ENCODE peak calls at places on chromosome 16, in nine cellular contexts. O is ascending aorta, P is stomach, R is pancreas, I is PC-3, V is fibroblast of lung, C is H9, U is lower lobe of right lung, L is HCT116. F is an unnamed sample.
A peak's percentile ranks its signal among the peaks of the same experiment; 100 is the strongest.

GRCh38 chr16:84565669-84566495 is 52.0 kb downstream of the COTL1 start:
- DNase-seq in O (no peak), P (no peak), R (no peak), I (no peak), V (no peak), C (no peak), U (no peak), L (no peak), F (no peak)

GRCh38 chr16:14501331-14502255 is 128.5 kb downstream of the PARN start:
- DNase-seq in O (peak; percentile 93), P (peak; percentile 89), R (peak; percentile 85), I (peak; percentile 87), V (peak; percentile 98), C (peak; percentile 80), U (peak; percentile 83), L (peak; percentile 67), F (peak; percentile 93)

GRCh38 chr16:55672471-55672870 is 16.7 kb downstream of the SLC6A2 start:
- DNase-seq in O (no peak), P (no peak), R (peak; percentile 4), I (no peak), V (no peak), C (no peak), U (no peak), L (no peak), F (no peak)

GRCh38 chr16:68396481-68396880 is 51.8 kb downstream of the SMPD3 start:
- DNase-seq in O (no peak), P (peak; percentile 64), R (peak; percentile 77), I (peak; percentile 55), V (peak; percentile 45), C (no peak), U (peak; percentile 43), L (peak; percentile 44), F (no peak)

GRCh38 chr16:15435216-15435864 is 952 bp downstream of the BMERB1 start:
- DNase-seq in O (no peak), P (no peak), R (no peak), I (peak; percentile 5), V (no peak), C (no peak), U (no peak), L (no peak), F (no peak)

GRCh38 chr16:69872888-69873287 is 78.2 kb upstream of the CLEC18A start:
- DNase-seq in O (no peak), P (no peak), R (no peak), I (no peak), V (no peak), C (no peak), U (no peak), L (no peak), F (no peak)

GRCh38 chr16:68200120-68200783 is 35.7 kb downstream of the ESRP2 start:
- DNase-seq in O (no peak), P (no peak), R (no peak), I (peak; percentile 54), V (peak; percentile 51), C (no peak), U (no peak), L (no peak), F (no peak)

GRCh38 chr16:57948027-57948426 is 22.9 kb downstream of the CNGB1 start:
- DNase-seq in O (no peak), P (no peak), R (no peak), I (no peak), V (no peak), C (no peak), U (no peak), L (no peak), F (no peak)

GRCh38 chr16:64445649-64446048 is 676.2 kb downstream of the CDH11 start:
- DNase-seq in O (no peak), P (no peak), R (no peak), I (no peak), V (peak; percentile 81), C (no peak), U (no peak), L (no peak), F (no peak)

GRCh38 chr16:66927012-66927436 is 1.7 kb upstream of the RRAD start:
- DNase-seq in O (peak; percentile 75), P (no peak), R (no peak), I (peak; percentile 39), V (peak; percentile 91), C (peak; percentile 54), U (peak; percentile 78), L (no peak), F (no peak)

GRCh38 chr16:85888405-85889331 is 10.3 kb upstream of the IRF8 start:
- DNase-seq in O (no peak), P (no peak), R (no peak), I (peak; percentile 73), V (peak; percentile 85), C (peak; percentile 8), U (no peak), L (no peak), F (no peak)

GRCh38 chr16:47043200-47043599 is 69.7 kb upstream of the DNAJA2 start:
- DNase-seq in O (no peak), P (no peak), R (no peak), I (no peak), V (no peak), C (no peak), U (no peak), L (no peak), F (no peak)

GRCh38 chr16:8740775-8741355 is 56.6 kb downstream of the TMEM186 start:
- DNase-seq in O (no peak), P (peak; percentile 55), R (peak; percentile 72), I (no peak), V (no peak), C (no peak), U (no peak), L (no peak), F (no peak)

DNA sequence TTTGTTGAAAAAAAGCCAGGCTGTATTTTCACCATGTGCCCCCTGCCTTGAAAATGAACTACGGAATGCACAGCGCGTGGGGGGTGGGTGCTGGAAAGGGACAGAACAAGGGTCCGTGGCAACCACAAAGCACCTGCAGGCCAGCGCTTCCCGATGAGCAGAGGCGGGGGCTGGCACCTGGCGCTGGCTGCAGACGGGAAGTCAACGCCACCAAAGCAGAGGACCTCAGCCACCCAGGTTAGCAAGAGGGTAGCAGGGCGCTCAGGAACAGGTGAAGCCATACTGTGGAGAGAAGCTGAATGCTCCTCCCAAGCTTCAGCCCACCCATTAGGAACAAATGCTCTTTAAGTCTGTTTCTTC is 64.7 kb downstream of the KLHDC4 start:
- DNase-seq in O (no peak), P (no peak), R (no peak), I (no peak), V (no peak), C (no peak), U (no peak), L (no peak), F (no peak)
- H3K4me1 ChIP-seq in O (no peaks in the 10 kb centered on the region), P (peaks cover 3% of the 10 kb centered on the region), R (no peaks in the 10 kb centered on the region), I (no peaks in the 10 kb centered on the region), V (no peaks in the 10 kb centered on the region), C (no peaks in the 10 kb centered on the region), U (no peaks in the 10 kb centered on the region), L (no peaks in the 10 kb centered on the region), F (no peaks in the 10 kb centered on the region)

GRCh38 chr16:28822520-28823290 is at the start of gene ATXN2L:
- DNase-seq in O (peak; percentile 95), P (peak; percentile 94), R (peak; percentile 92), I (peak; percentile 90), V (peak; percentile 97), C (peak; percentile 86), U (peak; percentile 98), L (peak; percentile 93), F (peak; percentile 90)
- TF ChIP-seq CTCF in O (peak; percentile 50), P (peak; percentile 27), R (no peak), I (no peak), V (no peak), C (no peak), U (peak; percentile 17), L (no peak), F (no peak)

GRCh38 chr16:2194852-2195315 is 1.5 kb downstream of the CASKIN1 start:
- DNase-seq in O (no peak), P (peak; percentile 74), R (peak; percentile 53), I (peak; percentile 64), V (peak; percentile 34), C (peak; percentile 86), U (no peak), L (no peak), F (no peak)

GRCh38 chr16:2196981-2197511 is 641 bp upstream of the CASKIN1 start:
- DNase-seq in O (no peak), P (no peak), R (no peak), I (no peak), V (no peak), C (no peak), U (no peak), L (no peak), F (no peak)

GRCh38 chr16:2196162-2196980 is at the start of gene CASKIN1:
- DNase-seq in O (no peak), P (no peak), R (no peak), I (peak; percentile 14), V (peak; percentile 15), C (no peak), U (no peak), L (no peak), F (no peak)

GRCh38 chr16:2194166-2194834 is 2.1 kb downstream of the CASKIN1 start:
- DNase-seq in O (no peak), P (no peak), R (no peak), I (peak; percentile 56), V (peak; percentile 39), C (no peak), U (no peak), L (no peak), F (no peak)

DNA sequence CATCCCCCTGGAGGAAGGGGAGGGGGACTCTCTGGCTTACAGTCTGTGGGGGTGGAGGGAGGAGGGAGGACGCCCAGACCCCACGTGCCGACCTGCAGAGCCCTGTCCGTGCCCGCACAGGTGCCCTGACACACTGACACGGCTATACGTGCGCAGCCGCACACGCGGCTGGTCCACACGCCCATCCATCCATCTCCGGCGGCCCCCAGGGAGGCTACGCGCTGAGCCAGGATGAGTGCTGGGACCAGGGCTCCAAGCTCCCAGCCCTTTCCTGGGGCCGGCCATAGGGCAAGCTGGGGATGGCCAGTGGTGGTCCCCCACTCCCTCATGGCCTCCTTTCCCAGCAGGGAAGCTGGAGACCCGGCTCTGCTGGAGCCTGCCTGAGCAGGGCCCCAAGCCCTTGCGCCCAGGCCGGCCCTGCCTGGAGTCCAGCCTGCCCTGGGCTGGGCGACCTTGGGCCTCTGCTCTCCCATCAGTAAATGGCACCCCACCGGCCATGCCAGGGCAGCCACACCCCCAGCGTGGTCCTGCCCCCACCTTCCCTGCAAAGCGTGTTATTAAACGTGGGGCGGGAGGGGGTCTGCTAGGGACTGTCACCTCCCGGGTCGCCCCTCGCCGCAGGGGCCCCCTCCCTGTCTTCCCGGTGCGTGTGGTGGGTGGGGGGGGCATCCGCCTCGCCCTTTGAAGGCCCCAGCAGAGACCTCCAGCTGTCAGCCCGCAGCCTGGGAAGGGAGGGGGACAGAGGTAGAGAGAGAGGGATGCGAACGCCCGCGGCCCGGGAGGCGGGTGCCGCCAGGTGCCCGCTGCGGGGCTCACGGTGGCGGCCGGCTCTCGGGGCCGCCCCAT is 866 bp downstream of the CASKIN1 start:
- DNase-seq in O (no peak), P (no peak), R (no peak), I (no peak), V (no peak), C (peak; percentile 56), U (no peak), L (no peak), F (no peak)
- H3K27me3 ChIP-seq in O (peaks cover 23% of the 10 kb centered on the region), P (peaks cover 59% of the 10 kb centered on the region), R (no peaks in the 10 kb centered on the region), I (no peaks in the 10 kb centered on the region), V (peaks cover 45% of the 10 kb centered on the region), C (peaks cover 8% of the 10 kb centered on the region), U (peaks cover 40% of the 10 kb centered on the region), L (no peaks in the 10 kb centered on the region), F (no peaks in the 10 kb centered on the region)

DNA sequence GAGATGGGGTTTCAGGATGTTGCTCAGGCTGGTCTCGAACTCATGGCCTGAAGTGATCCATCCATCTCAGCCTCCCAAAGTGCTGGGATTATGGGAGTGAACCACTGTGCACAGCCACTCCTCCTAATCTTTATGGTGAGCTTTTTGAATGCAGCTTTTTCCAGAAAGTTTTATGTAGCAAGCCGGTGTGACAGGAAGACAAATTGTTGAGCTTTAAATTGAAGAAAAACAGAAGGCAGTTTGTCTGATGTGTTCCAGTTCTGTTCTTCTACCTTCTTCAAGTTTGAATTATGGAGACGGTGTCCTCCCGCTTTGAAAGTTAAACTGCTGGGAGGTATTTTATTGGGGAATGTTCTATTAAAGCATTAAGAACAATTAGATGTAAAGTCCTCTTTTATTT is 177.1 kb downstream of the SNX29 start:
- DNase-seq in O (no peak), P (no peak), R (no peak), I (no peak), V (no peak), C (no peak), U (no peak), L (no peak), F (no peak)
- H3K4me1 ChIP-seq in O (no peaks in the 10 kb centered on the region), P (no peaks in the 10 kb centered on the region), R (no peaks in the 10 kb centered on the region), I (peaks cover 9% of the 10 kb centered on the region), V (no peaks in the 10 kb centered on the region), C (no peaks in the 10 kb centered on the region), U (no peaks in the 10 kb centered on the region), L (no peaks in the 10 kb centered on the region), F (no peaks in the 10 kb centered on the region)

F was measured in right atrium auricular region.